ENCODE peak calls at places on chromosomes 11 and 22, in eight cellular contexts. One of them, this sample, is unnamed.

GRCh38 chr22:48702573-48703264 is 1125.0 kb downstream of the BRD1 start:
- DNase-seq in CD8-positive, alpha-beta memory T cell: peak; percentile 41
- DNase-seq in fibroblast of lung: no peak
- DNase-seq in stomach: peak; percentile 31
- DNase-seq in uterus: no peak
- DNase-seq in HepG2: peak; percentile 98
- DNase-seq in hepatocyte: peak; percentile 48
- DNase-seq in right lobe of liver: peak; percentile 25
- DNase-seq in this sample: peak; percentile 59

GRCh38 chr11:2570211-2570811 is 125.5 kb downstream of the KCNQ1 start:
- DNase-seq in fibroblast of lung: no peak
- DNase-seq in right lobe of liver: peak; percentile 11
- DNase-seq in hepatocyte: no peak
- DNase-seq in HepG2: no peak
- DNase-seq in stomach: no peak
- DNase-seq in CD8-positive, alpha-beta memory T cell: peak; percentile 16
- DNase-seq in uterus: no peak
- DNase-seq in this sample: no peak

GRCh38 chr11:88501535-88501934 is 164.0 kb upstream of the CTSC start:
- DNase-seq in fibroblast of lung: peak; percentile 42
- DNase-seq in HepG2: no peak
- DNase-seq in uterus: no peak
- DNase-seq in right lobe of liver: no peak
- DNase-seq in CD8-positive, alpha-beta memory T cell: no peak
- DNase-seq in stomach: no peak
- DNase-seq in hepatocyte: no peak
- DNase-seq in this sample: no peak

GRCh38 chr11:44066732-44067131 is 662 bp downstream of the ACCS start:
- DNase-seq in CD8-positive, alpha-beta memory T cell: no peak
- DNase-seq in stomach: no peak
- DNase-seq in hepatocyte: peak; percentile 63
- DNase-seq in right lobe of liver: no peak
- DNase-seq in HepG2: no peak
- DNase-seq in uterus: peak; percentile 21
- DNase-seq in fibroblast of lung: peak; percentile 83
- DNase-seq in this sample: no peak

GRCh38 chr11:102115557-102115956 is 5.3 kb downstream of the YAP1 start:
- DNase-seq in CD8-positive, alpha-beta memory T cell: no peak
- DNase-seq in uterus: no peak
- DNase-seq in stomach: no peak
- DNase-seq in hepatocyte: peak; percentile 79
- DNase-seq in fibroblast of lung: peak; percentile 76
- DNase-seq in right lobe of liver: no peak
- DNase-seq in HepG2: peak; percentile 96
- DNase-seq in this sample: no peak

GRCh38 chr11:31802609-31802989 is 8.5 kb downstream of the PAX6 start:
- DNase-seq in uterus: no peak
- DNase-seq in HepG2: no peak
- DNase-seq in hepatocyte: no peak
- DNase-seq in fibroblast of lung: no peak
- DNase-seq in right lobe of liver: no peak
- DNase-seq in stomach: no peak
- DNase-seq in CD8-positive, alpha-beta memory T cell: no peak
- DNase-seq in this sample: no peak

GRCh38 chr11:124195419-124195734 is 12.2 kb downstream of the OR10D3 start:
- DNase-seq in HepG2: no peak
- DNase-seq in right lobe of liver: no peak
- DNase-seq in CD8-positive, alpha-beta memory T cell: no peak
- DNase-seq in stomach: no peak
- DNase-seq in fibroblast of lung: no peak
- DNase-seq in uterus: no peak
- DNase-seq in hepatocyte: no peak
- DNase-seq in this sample: no peak

GRCh38 chr11:32550207-32550606 is 33.4 kb upstream of the EIF3M start:
- DNase-seq in fibroblast of lung: no peak
- DNase-seq in hepatocyte: no peak
- DNase-seq in HepG2: no peak
- DNase-seq in right lobe of liver: no peak
- DNase-seq in stomach: no peak
- DNase-seq in CD8-positive, alpha-beta memory T cell: no peak
- DNase-seq in uterus: no peak
- DNase-seq in this sample: no peak

GRCh38 chr11:112223125-112223524 is 3.1 kb upstream of the PTS start:
- DNase-seq in right lobe of liver: no peak
- DNase-seq in HepG2: no peak
- DNase-seq in CD8-positive, alpha-beta memory T cell: no peak
- DNase-seq in uterus: no peak
- DNase-seq in hepatocyte: no peak
- DNase-seq in stomach: no peak
- DNase-seq in fibroblast of lung: no peak
- DNase-seq in this sample: no peak

GRCh38 chr22:49749885-49750510 is 77.7 kb downstream of the BRD1 start:
- DNase-seq in uterus: no peak
- DNase-seq in stomach: no peak
- DNase-seq in HepG2: no peak
- DNase-seq in right lobe of liver: no peak
- DNase-seq in fibroblast of lung: no peak
- DNase-seq in CD8-positive, alpha-beta memory T cell: no peak
- DNase-seq in hepatocyte: no peak
- DNase-seq in this sample: no peak

GRCh38 chr11:65895482-65895981 is 4.7 kb downstream of the FOSL1 start:
- DNase-seq in hepatocyte: no peak
- DNase-seq in HepG2: no peak
- DNase-seq in right lobe of liver: no peak
- DNase-seq in uterus: no peak
- DNase-seq in CD8-positive, alpha-beta memory T cell: no peak
- DNase-seq in fibroblast of lung: no peak
- DNase-seq in stomach: no peak
- DNase-seq in this sample: no peak

GRCh38 chr11:102940714-102941588 is 14.6 kb downstream of the MMP13 start:
- DNase-seq in fibroblast of lung: peak; percentile 76
- DNase-seq in CD8-positive, alpha-beta memory T cell: peak; percentile 47
- DNase-seq in HepG2: peak; percentile 56
- DNase-seq in uterus: no peak
- DNase-seq in right lobe of liver: no peak
- DNase-seq in stomach: peak; percentile 60
- DNase-seq in hepatocyte: peak; percentile 84
- DNase-seq in this sample: peak; percentile 75

GRCh38 chr22:40533712-40534378 is 102.7 kb downstream of the MRTFA start:
- DNase-seq in hepatocyte: peak; percentile 40
- DNase-seq in uterus: no peak
- DNase-seq in stomach: no peak
- DNase-seq in right lobe of liver: no peak
- DNase-seq in fibroblast of lung: peak; percentile 72
- DNase-seq in HepG2: no peak
- DNase-seq in CD8-positive, alpha-beta memory T cell: peak; percentile 64
- DNase-seq in this sample: no peak

GRCh38 chr11:130653838-130654601 is 205.6 kb downstream of the ADAMTS15 start:
- DNase-seq in HepG2: no peak
- DNase-seq in hepatocyte: no peak
- DNase-seq in CD8-positive, alpha-beta memory T cell: no peak
- DNase-seq in stomach: peak; percentile 88
- DNase-seq in fibroblast of lung: peak; percentile 65
- DNase-seq in uterus: peak; percentile 47
- DNase-seq in right lobe of liver: peak; percentile 86
- DNase-seq in this sample: no peak

GRCh38 chr11:88474655-88475054 is 137.1 kb upstream of the CTSC start:
- DNase-seq in fibroblast of lung: no peak
- DNase-seq in uterus: no peak
- DNase-seq in right lobe of liver: no peak
- DNase-seq in CD8-positive, alpha-beta memory T cell: no peak
- DNase-seq in stomach: no peak
- DNase-seq in HepG2: no peak
- DNase-seq in hepatocyte: no peak
- DNase-seq in this sample: no peak

DNA sequence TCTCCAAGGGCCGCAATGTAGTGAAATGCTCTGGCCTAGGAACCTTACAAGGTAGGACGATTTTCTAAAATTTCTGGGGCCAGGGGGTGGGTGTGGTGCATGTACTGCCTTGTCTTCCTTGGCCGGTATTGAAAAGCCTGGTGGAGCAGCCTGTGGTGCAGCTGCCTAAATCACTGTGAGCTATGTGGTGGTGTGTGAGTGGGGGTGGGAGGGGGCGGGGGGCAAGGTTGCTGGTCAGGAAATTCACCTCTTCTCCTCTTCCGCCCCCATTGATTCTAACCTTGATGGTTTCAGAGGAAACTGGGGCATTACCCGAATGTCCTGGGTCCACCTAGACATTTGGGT is 137.2 kb downstream of the DBX1 start:
- DNase-seq in stomach: no peak
- DNase-seq in HepG2: no peak
- DNase-seq in hepatocyte: no peak
- DNase-seq in uterus: no peak
- DNase-seq in fibroblast of lung: no peak
- DNase-seq in CD8-positive, alpha-beta memory T cell: no peak
- DNase-seq in right lobe of liver: no peak
- DNase-seq in this sample: no peak
- H3K27ac ChIP-seq in stomach: no peak overlapping the region
- H3K27ac ChIP-seq in HepG2: peak overlapping the region; percentile 76
- H3K27ac ChIP-seq in hepatocyte: peak overlapping the region; percentile 67
- H3K27ac ChIP-seq in uterus: no peak overlapping the region
- H3K27ac ChIP-seq in fibroblast of lung: no peak overlapping the region
- H3K27ac ChIP-seq in CD8-positive, alpha-beta memory T cell: no peak overlapping the region
- H3K27ac ChIP-seq in right lobe of liver: peak overlapping the region; percentile 60
- H3K27ac ChIP-seq in this sample: peak overlapping the region; percentile 89

GRCh38 chr22:44170470-44170869 is 10.3 kb upstream of the PARVG start:
- DNase-seq in uterus: no peak
- DNase-seq in right lobe of liver: no peak
- DNase-seq in HepG2: no peak
- DNase-seq in hepatocyte: no peak
- DNase-seq in CD8-positive, alpha-beta memory T cell: peak; percentile 12
- DNase-seq in stomach: no peak
- DNase-seq in fibroblast of lung: no peak
- DNase-seq in this sample: no peak

GRCh38 chr22:44172370-44173108 is 8.2 kb upstream of the PARVG start:
- DNase-seq in right lobe of liver: peak; percentile 68
- DNase-seq in stomach: peak; percentile 52
- DNase-seq in fibroblast of lung: no peak
- DNase-seq in uterus: no peak
- DNase-seq in HepG2: no peak
- DNase-seq in hepatocyte: no peak
- DNase-seq in CD8-positive, alpha-beta memory T cell: no peak
- DNase-seq in this sample: no peak

GRCh38 chr22:44171486-44172076 is 9.1 kb upstream of the PARVG start:
- DNase-seq in right lobe of liver: no peak
- DNase-seq in stomach: no peak
- DNase-seq in uterus: no peak
- DNase-seq in hepatocyte: no peak
- DNase-seq in HepG2: no peak
- DNase-seq in CD8-positive, alpha-beta memory T cell: no peak
- DNase-seq in fibroblast of lung: no peak
- DNase-seq in this sample: no peak

GRCh38 chr22:44175676-44176075 is 5.0 kb upstream of the PARVG start:
- DNase-seq in hepatocyte: no peak
- DNase-seq in right lobe of liver: no peak
- DNase-seq in stomach: no peak
- DNase-seq in HepG2: no peak
- DNase-seq in fibroblast of lung: no peak
- DNase-seq in CD8-positive, alpha-beta memory T cell: no peak
- DNase-seq in uterus: no peak
- DNase-seq in this sample: no peak

GRCh38 chr22:44173154-44173553 is 7.6 kb upstream of the PARVG start:
- DNase-seq in uterus: no peak
- DNase-seq in fibroblast of lung: no peak
- DNase-seq in stomach: no peak
- DNase-seq in CD8-positive, alpha-beta memory T cell: no peak
- DNase-seq in right lobe of liver: no peak
- DNase-seq in HepG2: no peak
- DNase-seq in hepatocyte: no peak
- DNase-seq in this sample: no peak
- H3K27ac ChIP-seq in uterus: no peak overlapping the region
- H3K27ac ChIP-seq in fibroblast of lung: no peak overlapping the region
- H3K27ac ChIP-seq in stomach: no peak overlapping the region
- H3K27ac ChIP-seq in CD8-positive, alpha-beta memory T cell: no peak overlapping the region
- H3K27ac ChIP-seq in right lobe of liver: peak overlapping the region; percentile 33
- H3K27ac ChIP-seq in HepG2: no peak overlapping the region
- H3K27ac ChIP-seq in hepatocyte: no peak overlapping the region
- H3K27ac ChIP-seq in this sample: no peak overlapping the region

DNA sequence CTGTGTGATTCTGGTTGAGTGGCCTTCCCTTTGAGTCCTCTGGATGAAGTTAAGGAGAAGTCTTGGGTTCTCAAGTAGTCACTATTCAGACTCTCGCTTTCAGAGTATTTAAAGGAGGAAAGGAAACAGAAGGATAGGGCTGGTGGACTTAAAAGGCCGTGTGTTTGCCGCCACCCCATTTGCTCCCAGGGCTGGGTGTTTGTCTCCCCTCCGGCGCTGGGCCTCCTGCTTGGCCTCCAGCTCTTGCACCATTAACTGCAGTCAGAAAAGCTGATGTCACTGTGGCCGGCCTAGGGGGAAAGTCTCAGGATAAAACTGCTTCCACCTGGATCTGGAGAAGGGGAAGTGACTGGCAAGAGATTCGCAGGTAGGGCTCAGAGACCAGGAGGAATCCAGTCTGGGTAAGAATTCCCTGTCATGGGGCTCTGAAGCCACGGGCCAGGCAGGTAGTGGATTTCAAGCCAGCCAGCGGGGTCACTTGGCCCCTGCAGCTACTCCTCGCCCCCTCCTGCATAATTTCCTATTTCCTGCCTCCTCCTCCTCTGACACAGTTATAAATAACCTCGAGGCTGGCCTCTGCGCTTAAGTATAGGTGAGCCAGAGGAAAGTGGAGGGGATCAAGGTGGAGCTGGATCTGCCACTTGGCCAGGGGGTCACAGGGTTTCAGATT is 17.1 kb downstream of the TIMP3 start:
- DNase-seq in stomach: no peak
- DNase-seq in CD8-positive, alpha-beta memory T cell: no peak
- DNase-seq in right lobe of liver: no peak
- DNase-seq in fibroblast of lung: no peak
- DNase-seq in hepatocyte: no peak
- DNase-seq in HepG2: no peak
- DNase-seq in uterus: no peak
- DNase-seq in this sample: no peak
- H3K27ac ChIP-seq in stomach: no peak overlapping the region
- H3K27ac ChIP-seq in CD8-positive, alpha-beta memory T cell: no peak overlapping the region
- H3K27ac ChIP-seq in right lobe of liver: no peak overlapping the region
- H3K27ac ChIP-seq in fibroblast of lung: no peak overlapping the region
- H3K27ac ChIP-seq in hepatocyte: no peak overlapping the region
- H3K27ac ChIP-seq in HepG2: no peak overlapping the region
- H3K27ac ChIP-seq in uterus: peak overlapping the region; percentile 15
- H3K27ac ChIP-seq in this sample: no peak overlapping the region

DNA sequence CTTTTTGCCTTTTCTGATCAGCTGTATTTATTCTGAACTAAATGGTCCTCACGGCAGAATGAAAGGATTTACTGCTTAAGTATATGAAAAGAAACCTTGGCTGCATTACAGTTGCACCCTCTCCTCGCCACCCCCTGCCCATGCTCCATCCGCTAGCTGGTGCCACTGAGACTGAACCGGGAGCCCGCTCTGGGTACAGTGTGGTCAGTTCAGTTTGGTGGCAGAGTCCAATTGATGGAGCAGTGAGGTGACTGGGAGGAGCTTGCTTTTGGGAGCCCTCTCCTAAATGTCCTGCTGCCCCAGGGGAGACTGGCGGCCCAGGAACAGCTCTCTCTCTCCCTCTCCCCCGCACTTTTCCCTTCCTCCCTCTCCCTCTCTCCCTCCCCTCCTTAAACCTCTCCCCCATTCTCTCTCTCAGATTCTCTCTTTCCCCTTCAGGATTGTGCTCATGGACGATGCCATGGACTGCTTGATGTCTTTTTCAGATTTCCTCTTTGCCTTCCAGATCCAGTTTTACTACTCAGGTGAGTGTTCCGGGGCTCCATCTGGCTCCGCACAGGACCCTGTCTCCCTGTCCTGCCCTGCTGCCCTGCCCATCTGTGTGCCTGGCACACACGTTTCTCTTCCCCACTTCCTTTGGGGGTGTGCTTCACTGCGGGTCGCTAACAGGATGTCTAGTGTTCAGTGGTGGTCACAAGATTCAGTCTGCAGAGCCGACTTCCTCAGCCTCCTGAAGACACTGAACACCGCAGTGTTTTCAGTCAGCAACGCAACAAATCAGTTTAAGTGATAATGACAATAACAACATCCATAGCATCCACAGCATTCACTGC is 21.7 kb downstream of the ARFGAP2 start:
- DNase-seq in uterus: no peak
- DNase-seq in CD8-positive, alpha-beta memory T cell: peak; percentile 65
- DNase-seq in hepatocyte: no peak
- DNase-seq in right lobe of liver: no peak
- DNase-seq in fibroblast of lung: no peak
- DNase-seq in HepG2: no peak
- DNase-seq in stomach: no peak
- DNase-seq in this sample: no peak
- H3K27ac ChIP-seq in uterus: no peak overlapping the region
- H3K27ac ChIP-seq in CD8-positive, alpha-beta memory T cell: no peak overlapping the region
- H3K27ac ChIP-seq in hepatocyte: no peak overlapping the region
- H3K27ac ChIP-seq in right lobe of liver: no peak overlapping the region
- H3K27ac ChIP-seq in fibroblast of lung: no peak overlapping the region
- H3K27ac ChIP-seq in HepG2: no peak overlapping the region
- H3K27ac ChIP-seq in stomach: no peak overlapping the region
- H3K27ac ChIP-seq in this sample: no peak overlapping the region